ENCODE peak calls at places on chromosomes 16 and 17, in seven cellular contexts. J is left cardiac atrium; V is activated CD4-positive, alpha-beta T cell treated with anti-CD3 and anti-CD28 coated beads, Interleukin-2, amount 50 U/mL, for 48 hours; D is HT1080; K is HTR-8/SVneo; U is cardiac fibroblast; H is Daoy. O is an unnamed sample.

GRCh38 chr17:39110435-39111136 is 40.9 kb downstream of the PLXDC1 start:
- DNase-seq in J (no peak), V (no peak), D (no peak), K (no peak), U (no peak), H (no peak), O (no peak)

GRCh38 chr17:76667786-76668453 is 24.4 kb upstream of the ST6GALNAC1 start:
- DNase-seq in J (no peak), V (no peak), D (no peak), K (no peak), U (no peak), H (no peak), O (no peak)

GRCh38 chr16:86337138-86337537 is 173.2 kb upstream of the FOXF1 start:
- DNase-seq in J (no peak), V (no peak), D (no peak), K (no peak), U (no peak), H (no peak), O (no peak)

GRCh38 chr17:61457226-61457983 is 5.2 kb downstream of the TBX4 start:
- DNase-seq in J (no peak), V (no peak), D (no peak), K (no peak), U (no peak), H (no peak), O (no peak)

GRCh38 chr17:28643979-28644781 is 778 bp downstream of the BLTP2 start:
- DNase-seq in J (peak; percentile 55), V (peak; percentile 45), D (peak; percentile 51), K (peak; percentile 72), U (peak; percentile 61), H (peak; percentile 65), O (peak; percentile 50)

GRCh38 chr17:7383742-7384488 is 3.0 kb downstream of the TNK1 start:
- DNase-seq in J (peak; percentile 62), V (peak; percentile 78), D (no peak), K (peak; percentile 43), U (no peak), H (peak; percentile 73), O (no peak)

GRCh38 chr16:4215106-4215505 is 26.8 kb downstream of the SRL start:
- DNase-seq in J (no peak), V (no peak), D (no peak), K (no peak), U (no peak), H (no peak), O (no peak)

GRCh38 chr16:65002265-65002664 is 119.6 kb downstream of the CDH11 start:
- DNase-seq in J (no peak), V (no peak), D (peak; percentile 30), K (no peak), U (peak; percentile 84), H (peak; percentile 44), O (peak; percentile 67)

GRCh38 chr16:19601083-19601976 is 45.8 kb downstream of the VPS35L start:
- DNase-seq in J (no peak), V (no peak), D (peak; percentile 3), K (peak; percentile 11), U (peak; percentile 59), H (peak; percentile 7), O (peak; percentile 13)

GRCh38 chr16:77431131-77431670 is 3.6 kb downstream of the ADAMTS18 start:
- DNase-seq in J (no peak), V (no peak), D (no peak), K (no peak), U (no peak), H (no peak), O (no peak)

GRCh38 chr16:3759736-3760135 is 42.4 kb upstream of the TRAP1 start:
- DNase-seq in J (no peak), V (no peak), D (no peak), K (no peak), U (no peak), H (no peak), O (no peak)

GRCh38 chr16:68792465-68793324 is 50.6 kb upstream of the TANGO6 start:
- DNase-seq in J (no peak), V (no peak), D (peak; percentile 15), K (peak; percentile 45), U (peak; percentile 50), H (peak; percentile 77), O (no peak)

GRCh38 chr17:40433551-40434384 is 9.5 kb upstream of the IGFBP4 start:
- DNase-seq in J (no peak), V (peak; percentile 31), D (no peak), K (no peak), U (peak; percentile 29), H (peak; percentile 41), O (peak; percentile 37)

GRCh38 chr17:32495347-32496253 is 8.8 kb downstream of the CDK5R1 start:
- DNase-seq in J (peak; percentile 82), V (no peak), D (no peak), K (no peak), U (no peak), H (peak; percentile 31), O (no peak)

GRCh38 chr16:11142951-11143740 is 112.9 kb downstream of the SOCS1 start:
- DNase-seq in J (no peak), V (no peak), D (no peak), K (no peak), U (no peak), H (no peak), O (no peak)

GRCh38 chr17:77728022-77728671 is 230.4 kb upstream of the TNRC6C start:
- DNase-seq in J (peak; percentile 73), V (no peak), D (no peak), K (no peak), U (peak; percentile 14), H (no peak), O (no peak)

GRCh38 chr16:24041834-24042631 is 206.2 kb downstream of the PRKCB start:
- DNase-seq in J (peak; percentile 53), V (peak; percentile 84), D (peak; percentile 59), K (peak; percentile 66), U (peak; percentile 69), H (peak; percentile 55), O (peak; percentile 52)

GRCh38 chr17:27895940-27896535 is 2.9 kb upstream of the LYRM9 start:
- DNase-seq in J (no peak), V (no peak), D (no peak), K (no peak), U (peak; percentile 15), H (no peak), O (peak; percentile 3)

GRCh38 chr17:17758443-17758842 is 77.2 kb downstream of the RAI1 start:
- DNase-seq in J (no peak), V (no peak), D (no peak), K (no peak), U (no peak), H (no peak), O (no peak)

GRCh38 chr17:16150251-16150859 is 65.0 kb downstream of the NCOR1 start:
- DNase-seq in J (no peak), V (no peak), D (peak; percentile 9), K (peak; percentile 21), U (peak; percentile 85), H (no peak), O (peak; percentile 67)

GRCh38 chr17:74126179-74126900 is 77.1 kb upstream of the RPL38 start:
- DNase-seq in J (no peak), V (no peak), D (no peak), K (no peak), U (no peak), H (peak; percentile 32), O (no peak)

GRCh38 chr16:50812046-50812445 is 70.2 kb downstream of the CYLD start:
- DNase-seq in J (no peak), V (no peak), D (no peak), K (no peak), U (no peak), H (no peak), O (no peak)

GRCh38 chr17:49218941-49219913 is 8.7 kb downstream of the ABI3 start:
- DNase-seq in J (no peak), V (no peak), D (no peak), K (no peak), U (no peak), H (no peak), O (no peak)

GRCh38 chr17:46024590-46024989 is 25.5 kb downstream of the STH start:
- DNase-seq in J (no peak), V (no peak), D (no peak), K (no peak), U (no peak), H (no peak), O (no peak)

GRCh38 chr17:42340691-42341127 is 47.5 kb downstream of the STAT3 start:
- DNase-seq in J (no peak), V (peak; percentile 50), D (peak; percentile 11), K (no peak), U (no peak), H (no peak), O (no peak)

GRCh38 chr17:46930083-46930482 is 7.1 kb downstream of the GOSR2 start:
- DNase-seq in J (no peak), V (no peak), D (no peak), K (no peak), U (no peak), H (no peak), O (no peak)

GRCh38 chr16:11250091-11250785 is 5.8 kb downstream of the SOCS1 start:
- DNase-seq in J (no peak), V (peak; percentile 50), D (no peak), K (no peak), U (peak; percentile 18), H (no peak), O (no peak)

GRCh38 chr17:82831041-82831817 is 8.6 kb downstream of the ZNF750 start:
- DNase-seq in J (no peak), V (no peak), D (no peak), K (no peak), U (no peak), H (no peak), O (no peak)

GRCh38 chr16:71345031-71345430 is 13.5 kb upstream of the CALB2 start:
- DNase-seq in J (no peak), V (no peak), D (no peak), K (no peak), U (no peak), H (no peak), O (no peak)

GRCh38 chr16:68798398-68798797 is 44.9 kb upstream of the TANGO6 start:
- DNase-seq in J (no peak), V (no peak), D (no peak), K (no peak), U (no peak), H (no peak), O (no peak)

GRCh38 chr16:54115558-54115957 is 171.0 kb downstream of the IRX3 start:
- DNase-seq in J (no peak), V (no peak), D (no peak), K (no peak), U (no peak), H (no peak), O (no peak)

GRCh38 chr16:61891460-61891859 is 144.8 kb downstream of the CDH8 start:
- DNase-seq in J (no peak), V (no peak), D (no peak), K (no peak), U (no peak), H (no peak), O (no peak)

GRCh38 chr17:78395186-78395585 is 16.7 kb downstream of the PGS1 start:
- DNase-seq in J (no peak), V (no peak), D (no peak), K (no peak), U (no peak), H (no peak), O (no peak)

GRCh38 chr17:48633266-48633816 is 7.2 kb upstream of the HOXB9 start:
- DNase-seq in J (no peak), V (no peak), D (no peak), K (no peak), U (no peak), H (no peak), O (no peak)

GRCh38 chr17:76384222-76384986 is at the start of gene SPHK1:
- DNase-seq in J (peak; percentile 84), V (peak; percentile 75), D (peak; percentile 76), K (peak; percentile 83), U (peak; percentile 81), H (peak; percentile 93), O (peak; percentile 85)

GRCh38 chr17:9763643-9764042 is 27.7 kb downstream of the DHRS7C start:
- DNase-seq in J (no peak), V (no peak), D (no peak), K (no peak), U (no peak), H (no peak), O (no peak)

O was measured in HCEC 1CT.